ENCODE peak calls at places on chromosomes 16 and 17, in five cellular contexts. C, Z, I, H and K are unnamed samples.

GRCh38 chr16:58020628-58021521 is 4.7 kb upstream of the MMP15 start:
- DNase-seq in C (no peak), Z (peak; percentile 14), I (peak; percentile 52), H (peak; percentile 23), K (peak; percentile 43)

GRCh38 chr16:24538756-24539294 is 541 bp upstream of the RBBP6 start:
- DNase-seq in C (no peak), Z (peak; percentile 82), I (no peak), H (no peak), K (no peak)

GRCh38 chr16:47533744-47534292 is 72.7 kb downstream of the PHKB start:
- DNase-seq in C (no peak), Z (no peak), I (no peak), H (no peak), K (no peak)

GRCh38 chr17:67912656-67913055 is 83.6 kb downstream of the C17orf58 start:
- DNase-seq in C (no peak), Z (no peak), I (no peak), H (no peak), K (no peak)

GRCh38 chr16:12902511-12903324 is 1.3 kb downstream of the SHISA9 start:
- DNase-seq in C (no peak), Z (no peak), I (no peak), H (no peak), K (no peak)

GRCh38 chr16:3283525-3284447 is 495 bp downstream of the ZNF263 start:
- DNase-seq in C (no peak), Z (no peak), I (no peak), H (no peak), K (no peak)

GRCh38 chr16:49181812-49182211 is 99.8 kb downstream of the CBLN1 start:
- DNase-seq in C (no peak), Z (no peak), I (no peak), H (no peak), K (no peak)

GRCh38 chr16:85555549-85556455 is 57.3 kb upstream of the GSE1 start:
- DNase-seq in C (no peak), Z (peak; percentile 89), I (peak; percentile 55), H (no peak), K (no peak)

GRCh38 chr16:56938664-56939513 is 6.9 kb downstream of the HERPUD1 start:
- DNase-seq in C (no peak), Z (no peak), I (no peak), H (no peak), K (no peak)

GRCh38 chr16:14300631-14301149 is 229.6 kb downstream of the MRTFB start:
- DNase-seq in C (no peak), Z (peak; percentile 32), I (peak; percentile 88), H (peak; percentile 74), K (peak; percentile 85)

GRCh38 chr16:84650062-84650991 is 2.0 kb downstream of the KLHL36 start:
- DNase-seq in C (no peak), Z (no peak), I (peak; percentile 71), H (no peak), K (peak; percentile 86)

GRCh38 chr17:9878791-9879525 is 26.1 kb downstream of the RCVRN start:
- DNase-seq in C (no peak), Z (no peak), I (peak; percentile 46), H (peak; percentile 42), K (peak; percentile 12)

GRCh38 chr17:80730739-80731138 is 186.1 kb downstream of the RPTOR start:
- DNase-seq in C (no peak), Z (no peak), I (no peak), H (no peak), K (no peak)

GRCh38 chr17:37813753-37814152 is 68.9 kb upstream of the HNF1B start:
- DNase-seq in C (no peak), Z (no peak), I (peak; percentile 96), H (peak; percentile 93), K (peak; percentile 100)

GRCh38 chr17:43665387-43666101 is 3.8 kb upstream of the MEOX1 start:
- DNase-seq in C (no peak), Z (no peak), I (no peak), H (no peak), K (no peak)

GRCh38 chr17:31321971-31322370 is 549 bp upstream of the EVI2A start:
- DNase-seq in C (no peak), Z (no peak), I (no peak), H (no peak), K (no peak)

GRCh38 chr17:68514809-68515208 is 2.6 kb downstream of the PRKAR1A start:
- DNase-seq in C (no peak), Z (no peak), I (peak; percentile 17), H (no peak), K (peak; percentile 63)

GRCh38 chr16:9072806-9073341 is 18.6 kb upstream of the HAPSTR1 start:
- DNase-seq in C (no peak), Z (no peak), I (peak; percentile 61), H (peak; percentile 92), K (peak; percentile 96)

GRCh38 chr16:31265329-31266245 is 5.8 kb downstream of the ITGAM start:
- DNase-seq in C (no peak), Z (no peak), I (peak; percentile 69), H (no peak), K (peak; percentile 60)

GRCh38 chr16:68884391-68884790 is 41.1 kb downstream of the TANGO6 start:
- DNase-seq in C (no peak), Z (no peak), I (no peak), H (peak; percentile 42), K (no peak)

GRCh38 chr16:7211781-7212180 is 120.9 kb upstream of the RBFOX1 start:
- DNase-seq in C (no peak), Z (no peak), I (no peak), H (no peak), K (no peak)

GRCh38 chr17:75685508-75685907 is 18.4 kb downstream of the SAP30BP start:
- DNase-seq in C (no peak), Z (no peak), I (no peak), H (no peak), K (no peak)

GRCh38 chr17:17749025-17749772 is 67.9 kb downstream of the RAI1 start:
- DNase-seq in C (no peak), Z (no peak), I (no peak), H (no peak), K (no peak)

GRCh38 chr17:42773290-42774035 is at the start of gene VPS25:
- DNase-seq in C (peak; percentile 37), Z (peak; percentile 76), I (peak; percentile 89), H (peak; percentile 43), K (peak; percentile 87)

GRCh38 chr16:50683689-50684374 is 2.7 kb upstream of the SNX20 start:
- DNase-seq in C (no peak), Z (no peak), I (no peak), H (no peak), K (no peak)

GRCh38 chr17:51166987-51167931 is 1.0 kb downstream of the NME2 start:
- DNase-seq in C (peak; percentile 18), Z (peak; percentile 52), I (peak; percentile 62), H (no peak), K (peak; percentile 19)

GRCh38 chr17:38697061-38697820 is 7.8 kb upstream of the MLLT6 start:
- DNase-seq in C (no peak), Z (no peak), I (no peak), H (no peak), K (no peak)

GRCh38 chr17:72702136-72702735 is 390.3 kb downstream of the SLC39A11 start:
- DNase-seq in C (no peak), Z (no peak), I (peak; percentile 77), H (peak; percentile 53), K (peak; percentile 77)

GRCh38 chr16:56673916-56674315 is 4.3 kb downstream of the MT1H start:
- DNase-seq in C (no peak), Z (no peak), I (no peak), H (no peak), K (peak; percentile 20)

GRCh38 chr16:66701061-66701460 is 4.5 kb upstream of the CMTM4 start:
- DNase-seq in C (no peak), Z (no peak), I (no peak), H (no peak), K (no peak)